ENCODE peak calls at places on chromosome 9, in six cellular contexts. One of them, this sample, is unnamed.

GRCh38 chr9:130265431-130266235 is at the start of gene HMCN2:
- DNase-seq in astrocyte of the cerebellum: no peak
- DNase-seq in mammary epithelial cell: peak
- DNase-seq in bronchial epithelial cell: no peak
- DNase-seq in upper lobe of right lung: no peak
- DNase-seq in fibroblast of the aortic adventitia: no peak
- DNase-seq in this sample: peak

GRCh38 chr9:15104826-15105420 is 194.7 kb upstream of the FREM1 start:
- DNase-seq in upper lobe of right lung: no peak
- DNase-seq in fibroblast of the aortic adventitia: peak
- DNase-seq in bronchial epithelial cell: peak
- DNase-seq in astrocyte of the cerebellum: peak
- DNase-seq in mammary epithelial cell: peak
- DNase-seq in this sample: peak

GRCh38 chr9:2018162-2018643 is 3.1 kb downstream of the SMARCA2 start:
- DNase-seq in astrocyte of the cerebellum: no peak
- DNase-seq in bronchial epithelial cell: peak
- DNase-seq in upper lobe of right lung: no peak
- DNase-seq in fibroblast of the aortic adventitia: no peak
- DNase-seq in mammary epithelial cell: no peak
- DNase-seq in this sample: no peak

GRCh38 chr9:91066042-91066415 is 264.4 kb downstream of the SYK start:
- DNase-seq in mammary epithelial cell: no peak
- DNase-seq in upper lobe of right lung: no peak
- DNase-seq in bronchial epithelial cell: no peak
- DNase-seq in astrocyte of the cerebellum: no peak
- DNase-seq in fibroblast of the aortic adventitia: no peak
- DNase-seq in this sample: no peak

GRCh38 chr9:98916660-98917059 is 27.0 kb upstream of the COL15A1 start:
- DNase-seq in astrocyte of the cerebellum: peak
- DNase-seq in mammary epithelial cell: no peak
- DNase-seq in bronchial epithelial cell: no peak
- DNase-seq in fibroblast of the aortic adventitia: peak
- DNase-seq in upper lobe of right lung: no peak
- DNase-seq in this sample: peak

GRCh38 chr9:70031141-70031545 is 12.5 kb upstream of the MAMDC2 start:
- DNase-seq in astrocyte of the cerebellum: no peak
- DNase-seq in bronchial epithelial cell: peak
- DNase-seq in mammary epithelial cell: peak
- DNase-seq in fibroblast of the aortic adventitia: peak
- DNase-seq in upper lobe of right lung: no peak
- DNase-seq in this sample: peak

GRCh38 chr9:131622536-131622935 is 77.2 kb downstream of the PRRT1B start:
- DNase-seq in bronchial epithelial cell: no peak
- DNase-seq in upper lobe of right lung: no peak
- DNase-seq in mammary epithelial cell: no peak
- DNase-seq in astrocyte of the cerebellum: no peak
- DNase-seq in fibroblast of the aortic adventitia: no peak
- DNase-seq in this sample: no peak

GRCh38 chr9:135228345-135228982 is 141.0 kb downstream of the OLFM1 start:
- DNase-seq in mammary epithelial cell: no peak
- DNase-seq in astrocyte of the cerebellum: no peak
- DNase-seq in bronchial epithelial cell: no peak
- DNase-seq in fibroblast of the aortic adventitia: no peak
- DNase-seq in upper lobe of right lung: peak
- DNase-seq in this sample: no peak

GRCh38 chr9:135101926-135102325 is 14.5 kb downstream of the OLFM1 start:
- DNase-seq in astrocyte of the cerebellum: no peak
- DNase-seq in mammary epithelial cell: no peak
- DNase-seq in upper lobe of right lung: no peak
- DNase-seq in fibroblast of the aortic adventitia: no peak
- DNase-seq in bronchial epithelial cell: no peak
- DNase-seq in this sample: no peak

GRCh38 chr9:5375790-5376477 is 36.3 kb upstream of the RLN1 start:
- DNase-seq in astrocyte of the cerebellum: no peak
- DNase-seq in mammary epithelial cell: peak
- DNase-seq in upper lobe of right lung: no peak
- DNase-seq in fibroblast of the aortic adventitia: no peak
- DNase-seq in bronchial epithelial cell: peak
- DNase-seq in this sample: no peak
- TF ChIP-seq CTCF in astrocyte of the cerebellum: no peak
- TF ChIP-seq CTCF in mammary epithelial cell: no peak
- TF ChIP-seq CTCF in upper lobe of right lung: no peak
- TF ChIP-seq CTCF in fibroblast of the aortic adventitia: no peak
- TF ChIP-seq CTCF in bronchial epithelial cell: no peak
- TF ChIP-seq CTCF in this sample: no peak

GRCh38 chr9:122227576-122227903 is 1.2 kb downstream of the LHX6 start:
- DNase-seq in astrocyte of the cerebellum: no peak
- DNase-seq in bronchial epithelial cell: no peak
- DNase-seq in upper lobe of right lung: no peak
- DNase-seq in fibroblast of the aortic adventitia: no peak
- DNase-seq in mammary epithelial cell: no peak
- DNase-seq in this sample: no peak
- H3K4me3 ChIP-seq in astrocyte of the cerebellum: no peak
- H3K4me3 ChIP-seq in bronchial epithelial cell: no peak
- H3K4me3 ChIP-seq in upper lobe of right lung: peak
- H3K4me3 ChIP-seq in fibroblast of the aortic adventitia: no peak
- H3K4me3 ChIP-seq in mammary epithelial cell: no peak
- H3K4me3 ChIP-seq in this sample: no peak

GRCh38 chr9:76846307-76846706 is 59.6 kb downstream of the PRUNE2 start:
- DNase-seq in mammary epithelial cell: no peak
- DNase-seq in fibroblast of the aortic adventitia: no peak
- DNase-seq in astrocyte of the cerebellum: no peak
- DNase-seq in upper lobe of right lung: no peak
- DNase-seq in bronchial epithelial cell: no peak
- DNase-seq in this sample: no peak
- TF ChIP-seq CTCF in mammary epithelial cell: no peak
- TF ChIP-seq CTCF in fibroblast of the aortic adventitia: no peak
- TF ChIP-seq CTCF in astrocyte of the cerebellum: no peak
- TF ChIP-seq CTCF in upper lobe of right lung: no peak
- TF ChIP-seq CTCF in bronchial epithelial cell: no peak
- TF ChIP-seq CTCF in this sample: no peak

DNA sequence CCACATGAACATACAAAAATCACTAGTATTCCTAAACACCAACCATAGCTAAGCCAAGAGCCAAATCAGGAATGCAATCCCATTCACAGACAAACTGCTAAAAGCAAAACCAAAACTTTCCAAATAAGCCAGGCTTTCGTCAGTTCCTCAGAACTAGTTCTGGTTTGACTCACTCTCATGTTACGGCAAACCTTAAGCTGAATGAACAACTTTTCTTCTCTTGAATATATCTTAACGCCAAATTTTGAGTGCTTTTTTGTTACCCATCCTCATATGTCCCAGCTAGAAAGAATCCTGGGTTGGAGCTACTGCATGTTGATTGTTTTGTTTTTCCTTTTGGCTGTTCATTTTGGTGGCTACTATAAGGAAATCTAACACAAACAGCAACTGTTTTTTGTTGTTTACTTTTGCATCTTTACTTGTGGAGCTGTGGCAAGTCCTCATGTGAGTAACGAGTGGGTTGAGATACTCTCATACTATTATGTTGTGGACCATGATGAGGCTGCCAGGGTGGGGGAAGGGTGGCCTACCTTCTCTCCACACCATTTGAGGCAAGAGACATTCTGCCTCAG is at the start of gene PDCD1LG2:
- DNase-seq in fibroblast of the aortic adventitia: peak
- DNase-seq in upper lobe of right lung: no peak
- DNase-seq in astrocyte of the cerebellum: peak
- DNase-seq in bronchial epithelial cell: peak
- DNase-seq in mammary epithelial cell: peak
- DNase-seq in this sample: peak
- H3K4me3 ChIP-seq in fibroblast of the aortic adventitia: peak
- H3K4me3 ChIP-seq in upper lobe of right lung: peak
- H3K4me3 ChIP-seq in astrocyte of the cerebellum: peak
- H3K4me3 ChIP-seq in bronchial epithelial cell: peak
- H3K4me3 ChIP-seq in mammary epithelial cell: peak
- H3K4me3 ChIP-seq in this sample: peak

GRCh38 chr9:126203313-126203712 is 123.3 kb upstream of the MVB12B start:
- DNase-seq in fibroblast of the aortic adventitia: no peak
- DNase-seq in mammary epithelial cell: no peak
- DNase-seq in astrocyte of the cerebellum: no peak
- DNase-seq in bronchial epithelial cell: no peak
- DNase-seq in upper lobe of right lung: no peak
- DNase-seq in this sample: no peak
- TF ChIP-seq CTCF in fibroblast of the aortic adventitia: no peak
- TF ChIP-seq CTCF in mammary epithelial cell: no peak
- TF ChIP-seq CTCF in astrocyte of the cerebellum: no peak
- TF ChIP-seq CTCF in bronchial epithelial cell: peak
- TF ChIP-seq CTCF in upper lobe of right lung: no peak
- TF ChIP-seq CTCF in this sample: peak

DNA sequence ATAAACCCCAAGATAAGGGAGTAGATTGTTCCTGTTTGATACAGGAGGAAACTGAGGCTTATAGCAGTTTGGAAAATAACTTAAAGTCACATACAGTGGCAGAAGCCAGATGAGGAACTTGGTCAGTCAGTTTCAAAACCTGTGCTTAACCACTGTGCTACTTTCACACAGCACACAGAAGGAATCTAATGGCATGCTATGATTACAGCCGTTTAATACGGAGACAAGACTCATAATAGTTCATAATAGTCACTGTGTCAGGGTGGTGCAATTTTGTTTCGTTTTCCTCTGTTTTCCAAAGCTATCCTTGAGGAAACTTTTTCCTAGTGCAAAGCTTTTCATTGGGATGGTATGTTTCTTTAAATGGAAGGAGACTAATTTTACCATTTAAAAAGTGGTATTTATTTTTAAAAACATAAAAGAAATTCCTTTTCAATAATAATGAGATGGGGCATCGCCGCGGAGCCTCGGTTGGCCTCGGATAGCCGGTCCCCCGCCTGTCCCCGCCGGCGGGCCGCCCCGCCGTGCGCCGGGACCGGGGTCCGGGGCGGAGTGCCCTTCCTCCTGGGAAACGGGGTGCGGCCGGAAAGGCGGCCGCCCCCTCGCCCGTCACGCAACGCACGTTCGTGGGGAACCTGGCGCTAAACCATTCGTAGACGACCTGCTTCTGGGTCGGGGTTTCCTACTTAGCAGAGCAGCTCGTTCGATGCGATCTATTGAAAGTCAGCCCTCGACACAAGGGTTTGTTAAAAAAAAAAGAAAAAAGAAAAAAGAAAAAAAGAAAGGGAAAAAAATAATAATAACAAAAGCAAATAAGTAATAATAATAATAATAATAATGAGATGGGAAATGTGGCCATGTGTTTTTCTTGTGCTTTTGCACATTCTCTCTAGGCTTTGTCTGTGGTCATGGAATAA is 112.6 kb downstream of the GCNT1 start:
- DNase-seq in bronchial epithelial cell: peak
- DNase-seq in fibroblast of the aortic adventitia: peak
- DNase-seq in astrocyte of the cerebellum: no peak
- DNase-seq in upper lobe of right lung: peak
- DNase-seq in mammary epithelial cell: no peak
- DNase-seq in this sample: peak
- H3K4me3 ChIP-seq in bronchial epithelial cell: peak
- H3K4me3 ChIP-seq in fibroblast of the aortic adventitia: peak
- H3K4me3 ChIP-seq in astrocyte of the cerebellum: peak
- H3K4me3 ChIP-seq in upper lobe of right lung: peak
- H3K4me3 ChIP-seq in mammary epithelial cell: peak
- H3K4me3 ChIP-seq in this sample: peak

GRCh38 chr9:108466238-108466637 is 389.5 kb downstream of the ACTL7B start:
- DNase-seq in fibroblast of the aortic adventitia: no peak
- DNase-seq in upper lobe of right lung: no peak
- DNase-seq in astrocyte of the cerebellum: no peak
- DNase-seq in bronchial epithelial cell: no peak
- DNase-seq in mammary epithelial cell: no peak
- DNase-seq in this sample: no peak
- TF ChIP-seq CTCF in fibroblast of the aortic adventitia: no peak
- TF ChIP-seq CTCF in upper lobe of right lung: no peak
- TF ChIP-seq CTCF in astrocyte of the cerebellum: no peak
- TF ChIP-seq CTCF in bronchial epithelial cell: no peak
- TF ChIP-seq CTCF in mammary epithelial cell: no peak
- TF ChIP-seq CTCF in this sample: no peak

GRCh38 chr9:77013932-77014596 is 5.4 kb upstream of the FOXB2 start:
- DNase-seq in upper lobe of right lung: no peak
- DNase-seq in mammary epithelial cell: no peak
- DNase-seq in astrocyte of the cerebellum: no peak
- DNase-seq in bronchial epithelial cell: no peak
- DNase-seq in fibroblast of the aortic adventitia: no peak
- DNase-seq in this sample: no peak
- H3K4me3 ChIP-seq in upper lobe of right lung: no peak
- H3K4me3 ChIP-seq in mammary epithelial cell: no peak
- H3K4me3 ChIP-seq in astrocyte of the cerebellum: no peak
- H3K4me3 ChIP-seq in bronchial epithelial cell: no peak
- H3K4me3 ChIP-seq in fibroblast of the aortic adventitia: no peak
- H3K4me3 ChIP-seq in this sample: no peak

DNA sequence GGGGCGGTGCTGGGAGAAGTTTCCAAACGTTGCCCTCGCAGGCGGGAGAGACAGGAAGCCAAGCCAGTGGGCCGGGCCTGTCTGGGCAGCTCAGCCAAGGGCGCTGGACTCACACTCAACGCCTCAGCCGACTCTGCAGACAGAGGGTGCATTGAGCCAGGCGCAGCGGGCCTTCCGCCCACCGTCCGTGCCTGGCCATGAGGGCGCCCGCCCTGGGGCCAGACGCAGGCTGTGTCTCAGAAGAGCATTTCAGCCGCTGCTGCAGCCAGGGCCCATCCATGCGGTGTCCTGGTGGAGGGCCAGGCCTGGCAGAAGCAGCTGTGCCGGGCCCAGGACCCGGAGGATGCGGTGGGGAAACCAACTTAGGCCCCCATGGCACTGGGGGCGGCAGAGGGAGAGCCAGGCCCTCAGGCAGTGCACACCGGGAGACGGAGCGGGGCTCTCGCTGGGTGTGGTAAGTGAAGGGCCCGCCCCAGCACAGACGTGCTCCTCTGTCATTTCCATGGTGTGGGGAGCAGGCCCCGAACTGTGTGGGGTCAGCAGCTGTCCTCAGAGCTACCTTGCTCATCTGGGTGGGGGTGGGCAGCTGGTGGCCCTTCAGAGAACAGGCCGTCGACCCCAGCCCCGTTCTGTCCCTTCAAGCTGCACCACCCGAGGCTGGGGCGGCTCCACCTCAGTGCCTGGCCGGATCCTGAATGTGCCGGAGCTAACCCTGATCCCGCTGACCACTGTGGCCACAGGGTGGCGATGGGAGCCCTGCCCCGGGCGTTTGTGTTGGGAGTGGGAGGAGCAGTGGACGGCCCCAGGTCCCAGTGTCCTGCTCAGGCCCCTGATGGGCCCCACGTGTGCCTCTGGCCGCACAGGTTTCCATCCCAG is 18.0 kb downstream of the DNLZ start:
- DNase-seq in mammary epithelial cell: peak
- DNase-seq in upper lobe of right lung: peak
- DNase-seq in fibroblast of the aortic adventitia: peak
- DNase-seq in astrocyte of the cerebellum: no peak
- DNase-seq in bronchial epithelial cell: no peak
- DNase-seq in this sample: peak
- TF ChIP-seq CTCF in mammary epithelial cell: peak
- TF ChIP-seq CTCF in upper lobe of right lung: peak
- TF ChIP-seq CTCF in fibroblast of the aortic adventitia: peak
- TF ChIP-seq CTCF in astrocyte of the cerebellum: peak
- TF ChIP-seq CTCF in bronchial epithelial cell: peak
- TF ChIP-seq CTCF in this sample: peak